ENCODE peak calls at places on chromosomes 5 and 9, in nine cellular contexts. K is Daoy; Z is CD4-positive, alpha-beta T cell; F is activated T-cell treated with anti-CD3 and anti-CD28 coated beads for 48 hours; P is GM10248; O is HEK293T; L is astrocyte of the spinal cord; A is HCEC 1CT; N is EH. J is an unnamed sample.

GRCh38 chr5:125484272-125485002 is 738.0 kb upstream of the ZNF608 start:
- DNase-seq in L (peak), Z (no peak), F (no peak), O (peak), P (no peak), K (peak), N (peak), A (peak), J (peak)

GRCh38 chr9:38062106-38062497 is 6.9 kb downstream of the SHB start:
- DNase-seq in Z (no peak), P (no peak), F (no peak), O (no peak), N (no peak), A (no peak), K (no peak), L (no peak), J (no peak)

GRCh38 chr9:121568541-121569265 is 69.1 kb upstream of the GGTA1 start:
- DNase-seq in K (peak), L (peak), A (peak), Z (no peak), F (no peak), P (no peak), N (peak), O (no peak), J (peak)

GRCh38 chr5:140148508-140148907 is 22.8 kb downstream of the IGIP start:
- DNase-seq in P (no peak), L (no peak), K (no peak), N (peak), A (no peak), Z (no peak), F (no peak), O (peak), J (peak)

GRCh38 chr5:139954022-139954421 is 89.1 kb downstream of the NRG2 start:
- DNase-seq in Z (no peak), O (no peak), N (no peak), L (no peak), F (no peak), A (no peak), K (no peak), P (peak), J (no peak)

GRCh38 chr9:89891221-89892052 is 286.6 kb downstream of the GADD45G start:
- DNase-seq in F (no peak), Z (no peak), A (no peak), K (no peak), L (no peak), N (no peak), P (no peak), O (no peak), J (no peak)

GRCh38 chr9:80004687-80005086 is 432.9 kb downstream of the TLE4 start:
- DNase-seq in A (no peak), Z (no peak), L (peak), N (peak), F (no peak), K (no peak), O (no peak), P (no peak), J (no peak)

GRCh38 chr5:158720316-158720715 is 379.4 kb downstream of the EBF1 start:
- DNase-seq in K (no peak), Z (no peak), F (no peak), L (no peak), O (no peak), N (peak), A (no peak), P (no peak), J (no peak)

GRCh38 chr9:112348257-112348992 is 15.0 kb upstream of the PTBP3 start:
- DNase-seq in L (peak), N (peak), Z (peak), A (peak), K (peak), P (peak), O (no peak), F (peak), J (peak)

GRCh38 chr5:6475626-6476312 is 27.1 kb downstream of the UBE2QL1 start:
- DNase-seq in Z (no peak), O (peak), N (no peak), P (no peak), A (no peak), L (no peak), K (peak), F (no peak), J (no peak)

GRCh38 chr5:61055434-61056006 is 106.7 kb downstream of the SMIM15 start:
- DNase-seq in O (peak), A (peak), Z (no peak), L (peak), N (peak), F (no peak), K (peak), P (peak), J (peak)

GRCh38 chr9:105632807-105633206 is 29.4 kb upstream of the TAL2 start:
- DNase-seq in O (no peak), F (no peak), K (no peak), L (no peak), P (no peak), Z (no peak), A (no peak), N (peak), J (no peak)

GRCh38 chr9:107674937-107675277 is 185.3 kb upstream of the KLF4 start:
- DNase-seq in L (no peak), F (no peak), Z (no peak), P (no peak), O (no peak), K (no peak), N (peak), A (peak), J (peak)

GRCh38 chr9:133539434-133539833 is 4.9 kb downstream of the ADAMTSL2 start:
- DNase-seq in N (no peak), A (no peak), O (no peak), L (no peak), F (no peak), P (no peak), K (no peak), Z (no peak), J (peak)

GRCh38 chr5:1167728-1168709 is 33.4 kb upstream of the SLC6A19 start:
- DNase-seq in N (peak), O (peak), Z (peak), K (peak), F (peak), L (peak), A (peak), P (peak), J (peak)

GRCh38 chr5:167944121-167944858 is 347.2 kb upstream of the WWC1 start:
- DNase-seq in P (no peak), A (no peak), L (no peak), K (no peak), O (no peak), F (no peak), Z (no peak), N (peak), J (no peak)

GRCh38 chr5:179699640-179700298 is 1.0 kb downstream of the CANX start:
- DNase-seq in A (peak), K (peak), F (peak), O (peak), L (peak), N (peak), P (peak), Z (no peak), J (peak)

GRCh38 chr5:108093186-108093585 is 288.7 kb downstream of the FBXL17 start:
- DNase-seq in K (peak), F (no peak), O (peak), P (no peak), L (peak), A (peak), N (peak), Z (no peak), J (peak)

GRCh38 chr9:106717686-106718085 is 145.3 kb upstream of the ZNF462 start:
- DNase-seq in Z (no peak), P (no peak), N (peak), A (peak), F (no peak), O (no peak), L (peak), K (peak), J (peak)

GRCh38 chr5:71483355-71483754 is 27.9 kb downstream of the BDP1 start:
- DNase-seq in A (peak), K (peak), O (no peak), P (no peak), N (peak), F (no peak), L (peak), Z (no peak), J (peak)

GRCh38 chr9:129436751-129437625 is 183.9 kb downstream of the C9orf50 start:
- DNase-seq in K (peak), Z (no peak), A (no peak), L (peak), O (peak), F (no peak), N (peak), P (no peak), J (peak)

GRCh38 chr5:145554399-145554798 is 280.7 kb downstream of the PRELID2 start:
- DNase-seq in L (peak), P (no peak), O (no peak), N (peak), K (peak), A (peak), F (no peak), Z (no peak), J (peak)

GRCh38 chr5:149572576-149573231 is 8.6 kb upstream of the ARHGEF37 start:
- DNase-seq in A (no peak), L (no peak), Z (no peak), P (no peak), N (no peak), F (no peak), K (no peak), O (no peak), J (no peak)

GRCh38 chr9:935348-935965 is 41.0 kb upstream of the DMRT3 start:
- DNase-seq in A (peak), P (no peak), L (no peak), O (peak), N (peak), K (peak), F (no peak), Z (no peak), J (peak)

GRCh38 chr9:711761-712523 is 129.6 kb upstream of the DMRT1 start:
- DNase-seq in O (no peak), A (no peak), K (no peak), P (no peak), Z (no peak), N (no peak), L (no peak), F (no peak), J (no peak)

GRCh38 chr9:38355115-38355514 is 37.4 kb upstream of the ALDH1B1 start:
- DNase-seq in K (no peak), F (no peak), P (no peak), A (no peak), N (no peak), O (no peak), L (no peak), Z (no peak), J (no peak)

GRCh38 chr9:125748511-125749099 is 1.4 kb downstream of the PBX3 start:
- DNase-seq in K (peak), N (peak), F (no peak), Z (no peak), L (peak), A (no peak), O (no peak), P (no peak), J (peak)

GRCh38 chr5:15452780-15453179 is 47.2 kb upstream of the FBXL7 start:
- DNase-seq in F (no peak), Z (no peak), L (peak), K (peak), P (no peak), O (no peak), N (no peak), A (no peak), J (peak)

GRCh38 chr9:21988056-21988990 is 5.9 kb downstream of the CDKN2A start:
- DNase-seq in O (no peak), F (no peak), L (no peak), N (no peak), Z (no peak), K (no peak), P (no peak), A (peak), J (no peak)

GRCh38 chr9:71308454-71308853 is 187.0 kb upstream of the TRPM3 start:
- DNase-seq in P (no peak), F (no peak), N (no peak), O (no peak), Z (no peak), L (no peak), K (no peak), A (no peak), J (no peak)

GRCh38 chr9:126777733-126778132 is 27.1 kb upstream of the ZBTB43 start:
- DNase-seq in L (no peak), K (no peak), Z (no peak), F (no peak), A (no peak), P (no peak), N (no peak), O (no peak), J (no peak)

GRCh38 chr5:55817030-55817429 is 34.1 kb upstream of the IL31RA start:
- DNase-seq in O (no peak), F (no peak), Z (no peak), K (no peak), L (no peak), P (no peak), A (peak), N (no peak), J (no peak)

GRCh38 chr5:64939772-64940510 is 171.2 kb downstream of the CWC27 start:
- DNase-seq in L (peak), F (no peak), N (peak), P (no peak), Z (no peak), K (peak), A (peak), O (peak), J (peak)

GRCh38 chr9:2420488-2421056 is 201.0 kb upstream of the VLDLR start:
- DNase-seq in A (no peak), P (no peak), F (no peak), L (no peak), K (no peak), O (no peak), Z (no peak), N (no peak), J (no peak)

GRCh38 chr5:166767858-166768257 is 1523.6 kb upstream of the WWC1 start:
- DNase-seq in Z (no peak), L (no peak), O (no peak), F (no peak), A (no peak), P (no peak), N (no peak), K (no peak), J (no peak)

GRCh38 chr9:108439967-108440366 is 415.8 kb downstream of the ACTL7B start:
- DNase-seq in Z (no peak), L (peak), P (no peak), K (peak), F (no peak), N (peak), O (no peak), A (peak), J (peak)

GRCh38 chr9:94865599-94866456 is 139.3 kb downstream of the AOPEP start:
- DNase-seq in A (peak), K (peak), O (no peak), L (peak), N (peak), Z (no peak), P (no peak), F (no peak), J (peak)

GRCh38 chr9:137253717-137254623 is 1.2 kb upstream of the NELFB start:
- DNase-seq in Z (no peak), O (no peak), N (peak), F (no peak), L (no peak), A (no peak), P (no peak), K (no peak), J (peak)

GRCh38 chr5:112240011-112240410 is 179.1 kb downstream of the EPB41L4A start:
- DNase-seq in A (peak), K (peak), P (no peak), N (peak), L (no peak), O (peak), F (no peak), Z (no peak), J (peak)

GRCh38 chr9:110975969-110976368 is 62.3 kb downstream of the LPAR1 start:
- DNase-seq in F (no peak), A (peak), N (no peak), O (no peak), L (no peak), Z (no peak), P (no peak), K (no peak), J (peak)

J was measured in GM23248.